ENCODE peak calls at places on chromosomes 2 and 18, in six cellular contexts. M is astrocyte of the cerebellum, X is PC-9, U is foreskin fibroblast, Z is brain microvascular endothelial cell, E is pancreas. N is an unnamed sample.

GRCh38 chr2:113012436-113013335 is 7.4 kb downstream of the IL36A start:
- DNase-seq in Z (peak), U (no peak), X (peak), M (no peak), E (no peak), N (peak)

GRCh38 chr2:11159574-11160170 is 4.4 kb downstream of the SLC66A3 start:
- DNase-seq in U (no peak), E (no peak), M (no peak), Z (no peak), X (no peak), N (no peak)

GRCh38 chr18:10850216-10850615 is 299.2 kb downstream of the PIEZO2 start:
- DNase-seq in U (no peak), M (no peak), X (no peak), Z (no peak), E (no peak), N (no peak)

GRCh38 chr2:23388292-23388691 is 3.3 kb downstream of the KLHL29 start:
- DNase-seq in M (no peak), E (no peak), X (no peak), Z (no peak), U (no peak), N (no peak)

GRCh38 chr2:138157372-138157771 is 193.1 kb downstream of the HNMT start:
- DNase-seq in U (no peak), X (no peak), E (no peak), Z (no peak), M (no peak), N (no peak)

GRCh38 chr2:104102615-104103014 is 751.3 kb upstream of the POU3F3 start:
- DNase-seq in Z (no peak), E (no peak), M (no peak), X (no peak), U (no peak), N (no peak)

GRCh38 chr2:94992360-94992759 is 33.1 kb upstream of the MAL start:
- DNase-seq in E (no peak), U (no peak), M (no peak), X (no peak), Z (no peak), N (no peak)

GRCh38 chr2:204436267-204436666 is 109.0 kb upstream of the PARD3B start:
- DNase-seq in Z (no peak), M (no peak), U (no peak), E (no peak), X (no peak), N (peak)

GRCh38 chr18:51211552-51211951 is 14.1 kb upstream of the MEX3C start:
- DNase-seq in E (no peak), M (peak), U (peak), Z (peak), X (peak), N (peak)

GRCh38 chr2:97991081-97991856 is 4.5 kb downstream of the TMEM131 start:
- DNase-seq in X (no peak), U (no peak), M (no peak), Z (no peak), E (no peak), N (no peak)

GRCh38 chr2:235523486-235524150 is 29.8 kb downstream of the AGAP1 start:
- DNase-seq in Z (no peak), E (no peak), M (no peak), X (no peak), U (no peak), N (no peak)

GRCh38 chr18:55310044-55310676 is 277.8 kb downstream of the TCF4 start:
- DNase-seq in M (no peak), E (no peak), Z (no peak), U (no peak), X (no peak), N (no peak)

GRCh38 chr18:46917808-46918600 is 602 bp downstream of the KATNAL2 start:
- DNase-seq in M (no peak), E (peak), Z (peak), U (peak), X (no peak), N (no peak)

GRCh38 chr2:127664065-127664894 is 11.1 kb downstream of the LIMS2 start:
- DNase-seq in U (no peak), X (no peak), Z (no peak), E (no peak), M (no peak), N (no peak)

GRCh38 chr2:120960994-120961393 is 225.3 kb downstream of the GLI2 start:
- DNase-seq in X (no peak), Z (no peak), E (no peak), M (no peak), U (no peak), N (no peak)

GRCh38 chr2:45922577-45922988 is 271.1 kb downstream of the PRKCE start:
- DNase-seq in E (no peak), X (peak), U (no peak), M (no peak), Z (peak), N (peak)

GRCh38 chr2:28404086-28404485 is 11.4 kb downstream of the FOSL2 start:
- DNase-seq in X (no peak), E (no peak), Z (no peak), M (no peak), U (no peak), N (no peak)

GRCh38 chr2:171729952-171730317 is 42.7 kb downstream of the DYNC1I2 start:
- DNase-seq in Z (no peak), M (no peak), X (no peak), U (no peak), E (no peak), N (no peak)

GRCh38 chr2:119744335-119744939 is 15.3 kb upstream of the PTPN4 start:
- DNase-seq in Z (no peak), M (no peak), U (peak), E (peak), X (peak), N (no peak)

GRCh38 chr2:42238644-42239288 is 69.6 kb downstream of the EML4 start:
- DNase-seq in U (no peak), M (no peak), X (peak), Z (no peak), E (peak), N (no peak)

GRCh38 chr2:203718087-203718486 is 11.6 kb downstream of the CD28 start:
- DNase-seq in E (no peak), M (no peak), X (no peak), Z (no peak), U (no peak), N (no peak)

GRCh38 chr2:217973008-217973787 is 29.6 kb downstream of the TNS1 start:
- DNase-seq in X (no peak), Z (no peak), U (no peak), E (no peak), M (no peak), N (no peak)

GRCh38 chr2:108268001-108268400 is 20.7 kb upstream of the SULT1C2 start:
- DNase-seq in E (no peak), Z (peak), M (peak), U (peak), X (peak), N (no peak)

GRCh38 chr2:145006957-145007672 is 487.2 kb upstream of the ZEB2 start:
- DNase-seq in U (peak), Z (peak), M (peak), E (no peak), X (no peak), N (no peak)

GRCh38 chr2:239640210-239640609 is 239.4 kb upstream of the HDAC4 start:
- DNase-seq in X (no peak), U (no peak), E (no peak), Z (no peak), M (no peak), N (no peak)

DNA sequence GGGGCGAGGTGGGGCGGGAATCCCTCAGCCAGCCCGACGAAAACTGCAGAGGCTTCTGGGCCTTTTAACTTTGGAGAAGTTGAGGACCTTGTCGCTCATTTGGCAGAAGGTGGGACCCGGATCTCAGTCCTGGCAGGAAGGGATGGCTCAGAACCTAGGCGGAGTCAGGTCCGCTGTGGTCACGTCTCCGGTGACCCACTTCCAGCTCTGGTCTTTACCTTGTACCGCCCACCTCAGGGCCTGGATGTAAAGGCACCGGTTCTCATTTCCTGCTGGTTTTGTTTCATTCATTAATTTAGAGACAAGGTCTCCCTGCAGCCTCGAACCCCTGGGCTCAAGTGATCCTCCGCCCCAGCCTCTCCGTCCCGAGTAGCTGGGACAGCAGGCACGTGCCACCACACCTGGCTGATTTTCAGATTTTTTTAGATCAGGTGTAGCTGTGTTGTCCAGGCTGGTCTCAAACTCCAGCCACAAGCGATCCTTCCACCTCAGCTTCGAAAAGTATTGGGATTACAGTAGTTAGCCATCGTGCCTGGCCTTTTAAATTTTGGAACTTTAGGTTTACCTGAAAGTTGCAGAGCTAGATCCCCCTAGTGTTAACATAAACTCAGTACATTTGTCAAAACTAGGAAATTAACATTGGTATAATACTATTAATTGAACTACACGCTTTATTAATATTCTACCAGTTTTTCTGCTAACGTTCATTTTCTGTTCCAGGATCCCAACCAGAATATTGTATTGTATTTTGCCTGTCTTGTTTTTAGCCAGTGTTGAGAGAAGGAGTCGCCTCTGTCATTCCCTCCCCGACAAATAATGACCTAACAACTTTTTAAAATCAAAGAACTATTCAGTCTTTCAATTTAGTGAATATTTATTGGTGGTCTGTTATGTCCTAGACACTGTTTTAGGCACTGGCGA is 867 bp downstream of the POLI start:
- DNase-seq in X (peak), E (peak), M (no peak), Z (peak), U (peak), N (no peak)
- H3K4me3 ChIP-seq in X (peak), E (peak), M (peak), Z (peak), U (peak), N (peak)

GRCh38 chr2:81389203-81389602 is 1084.7 kb upstream of the LRRTM1 start:
- DNase-seq in Z (no peak), U (no peak), E (no peak), M (no peak), X (no peak), N (no peak)
- TF ChIP-seq CTCF in Z (no peak), U (no peak), E (no peak), M (no peak), X (peak), N (peak)

GRCh38 chr2:241185961-241186360 is 2.5 kb upstream of the ANO7 start:
- DNase-seq in U (no peak), E (no peak), Z (no peak), X (no peak), M (no peak), N (no peak)
- H3K4me3 ChIP-seq in U (no peak), E (no peak), Z (no peak), X (no peak), M (no peak), N (no peak)

DNA sequence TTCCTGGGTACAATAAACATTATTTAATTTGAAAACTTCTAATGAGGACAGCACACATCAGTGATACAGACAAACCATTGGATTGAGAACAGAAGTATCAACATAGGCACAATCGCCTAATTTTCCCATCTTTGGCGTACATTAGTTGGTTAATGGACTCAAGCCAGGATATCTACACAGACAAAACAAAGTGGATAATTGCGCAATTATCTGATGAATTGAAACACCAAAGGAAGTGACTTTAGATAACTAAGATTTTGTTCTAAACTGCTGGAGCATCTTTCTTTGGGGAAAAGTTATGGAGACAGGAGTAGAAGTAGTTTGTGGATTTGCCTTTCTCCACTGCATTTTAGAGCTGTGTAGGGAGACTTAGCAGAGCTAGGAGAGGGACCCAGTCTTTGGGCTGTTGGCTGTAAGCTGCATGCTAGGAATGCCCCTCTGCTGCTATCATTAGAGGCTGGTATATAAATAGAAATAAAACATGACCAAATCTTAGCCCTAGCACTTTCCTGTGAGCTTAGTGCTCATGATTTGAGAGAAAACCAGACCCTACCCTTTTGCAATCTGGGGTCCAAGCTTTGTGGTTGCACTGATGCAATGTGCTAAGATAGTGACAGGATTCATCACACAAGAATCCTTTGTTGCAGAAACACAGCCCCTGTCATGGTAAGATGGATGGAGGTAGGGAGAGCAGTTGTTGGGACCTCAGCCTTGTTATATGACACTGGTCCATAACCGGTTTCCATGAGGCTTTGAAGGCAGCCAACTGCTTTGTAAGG is 264.5 kb upstream of the PIK3C3 start:
- DNase-seq in E (no peak), M (no peak), Z (peak), U (no peak), X (no peak), N (no peak)
- TF ChIP-seq CTCF in E (no peak), M (no peak), Z (no peak), U (no peak), X (no peak), N (no peak)

GRCh38 chr18:44309185-44309584 is 371.5 kb upstream of the SETBP1 start:
- DNase-seq in E (no peak), M (peak), Z (no peak), U (peak), X (no peak), N (no peak)
- H3K4me3 ChIP-seq in E (no peak), M (no peak), Z (no peak), U (no peak), X (no peak), N (no peak)